ENCODE peak calls at places on chromosome 13, in eight cellular contexts. C is adipocyte, D is substantia nigra, I is NCI-H1092, R is H9, O is RCC 7860, F is A549, E is ecto neural progenitor cell. B is an unnamed sample.

GRCh38 chr13:51524846-51525566 is 59.3 kb upstream of the WDFY2 start:
- DNase-seq in C (peak), D (no peak), I (no peak), R (no peak), O (no peak), F (no peak), E (no peak), B (no peak)

GRCh38 chr13:44306401-44307192 is 67.0 kb upstream of the SERP2 start:
- DNase-seq in C (peak), D (no peak), I (peak), R (peak), O (peak), F (peak), E (peak), B (peak)

GRCh38 chr13:108435393-108436149 is 166.1 kb downstream of the TNFSF13B start:
- DNase-seq in C (no peak), D (no peak), I (no peak), R (no peak), O (no peak), F (no peak), E (no peak), B (no peak)

GRCh38 chr13:107767119-107767518 is 448.2 kb downstream of the LIG4 start:
- DNase-seq in C (no peak), D (no peak), I (peak), R (no peak), O (peak), F (no peak), E (no peak), B (no peak)

GRCh38 chr13:51958217-51958547 is 53.1 kb downstream of the ATP7B start:
- DNase-seq in C (no peak), D (no peak), I (no peak), R (no peak), O (no peak), F (no peak), E (no peak), B (no peak)

GRCh38 chr13:99657848-99658265 is 156.6 kb downstream of the TM9SF2 start:
- DNase-seq in C (no peak), D (no peak), I (peak), R (peak), O (no peak), F (peak), E (peak), B (no peak)

GRCh38 chr13:27463500-27463899 is 13.1 kb upstream of the MTIF3 start:
- DNase-seq in C (no peak), D (no peak), I (no peak), R (no peak), O (no peak), F (no peak), E (no peak), B (no peak)

GRCh38 chr13:105329359-105329758 is 1206.1 kb downstream of the EFNB2 start:
- DNase-seq in C (no peak), D (no peak), I (no peak), R (no peak), O (no peak), F (no peak), E (no peak), B (no peak)

GRCh38 chr13:48570225-48570828 is 37.4 kb upstream of the RCBTB2 start:
- DNase-seq in C (no peak), D (no peak), I (no peak), R (no peak), O (no peak), F (no peak), E (no peak), B (no peak)

GRCh38 chr13:98532254-98532653 is 44.7 kb downstream of the STK24 start:
- DNase-seq in C (no peak), D (no peak), I (no peak), R (no peak), O (no peak), F (no peak), E (no peak), B (no peak)

GRCh38 chr13:112908342-112908741 is 60.7 kb upstream of the MCF2L start:
- DNase-seq in C (no peak), D (no peak), I (no peak), R (no peak), O (no peak), F (no peak), E (no peak), B (no peak)

GRCh38 chr13:112556600-112556999 is 31.4 kb downstream of the TUBGCP3 start:
- DNase-seq in C (no peak), D (no peak), I (no peak), R (no peak), O (no peak), F (no peak), E (no peak), B (no peak)

GRCh38 chr13:29886446-29886845 is 36.0 kb upstream of the UBL3 start:
- DNase-seq in C (no peak), D (no peak), I (no peak), R (no peak), O (no peak), F (no peak), E (no peak), B (no peak)

B was measured in NCI-H2227 treated with DMSO at 0.1 percent for 48 hours.